ENCODE peak calls at places on chromosome 2, in seven cellular contexts. One of them, this sample, is unnamed. For H3K4me1, the result is how much of the 10 kb centered on the place peaks cover.

GRCh38 chr2:204849887-204850286 is 304.6 kb downstream of the PARD3B start:
- DNase-seq in Peyer's patch: no peak
- DNase-seq in HCT116: no peak
- DNase-seq in breast epithelium: no peak
- DNase-seq in tibial artery: no peak
- DNase-seq in transverse colon: no peak
- DNase-seq in astrocyte: no peak
- DNase-seq in this sample: no peak

GRCh38 chr2:85935746-85936208 is 47.0 kb upstream of the ST3GAL5 start:
- DNase-seq in transverse colon: no peak
- DNase-seq in Peyer's patch: no peak
- DNase-seq in HCT116: peak
- DNase-seq in astrocyte: peak
- DNase-seq in tibial artery: no peak
- DNase-seq in breast epithelium: peak
- DNase-seq in this sample: no peak

GRCh38 chr2:105919826-105920225 is 175.1 kb downstream of the NCK2 start:
- DNase-seq in astrocyte: peak
- DNase-seq in transverse colon: peak
- DNase-seq in breast epithelium: no peak
- DNase-seq in Peyer's patch: peak
- DNase-seq in HCT116: peak
- DNase-seq in tibial artery: no peak
- DNase-seq in this sample: no peak

GRCh38 chr2:25250331-25251031 is 82.1 kb upstream of the POMC start:
- DNase-seq in astrocyte: peak
- DNase-seq in HCT116: no peak
- DNase-seq in transverse colon: no peak
- DNase-seq in breast epithelium: no peak
- DNase-seq in tibial artery: no peak
- DNase-seq in Peyer's patch: no peak
- DNase-seq in this sample: no peak

GRCh38 chr2:113069676-113070605 is 2.2 kb downstream of the IL1F10 start:
- DNase-seq in astrocyte: no peak
- DNase-seq in HCT116: no peak
- DNase-seq in Peyer's patch: no peak
- DNase-seq in transverse colon: no peak
- DNase-seq in breast epithelium: no peak
- DNase-seq in tibial artery: no peak
- DNase-seq in this sample: no peak

GRCh38 chr2:55225481-55226020 is 6.5 kb downstream of the CLHC1 start:
- DNase-seq in HCT116: no peak
- DNase-seq in tibial artery: no peak
- DNase-seq in transverse colon: no peak
- DNase-seq in Peyer's patch: no peak
- DNase-seq in breast epithelium: no peak
- DNase-seq in astrocyte: no peak
- DNase-seq in this sample: no peak

GRCh38 chr2:44786045-44786817 is 155.3 kb upstream of the SIX3 start:
- DNase-seq in astrocyte: no peak
- DNase-seq in transverse colon: no peak
- DNase-seq in breast epithelium: no peak
- DNase-seq in Peyer's patch: no peak
- DNase-seq in tibial artery: no peak
- DNase-seq in HCT116: no peak
- DNase-seq in this sample: no peak

GRCh38 chr2:57798346-57798745 is 248.3 kb upstream of the VRK2 start:
- DNase-seq in astrocyte: no peak
- DNase-seq in HCT116: no peak
- DNase-seq in Peyer's patch: no peak
- DNase-seq in transverse colon: no peak
- DNase-seq in breast epithelium: no peak
- DNase-seq in tibial artery: no peak
- DNase-seq in this sample: no peak

GRCh38 chr2:228901531-228901930 is 369.6 kb downstream of the PID1 start:
- DNase-seq in HCT116: no peak
- DNase-seq in astrocyte: no peak
- DNase-seq in Peyer's patch: no peak
- DNase-seq in tibial artery: no peak
- DNase-seq in transverse colon: no peak
- DNase-seq in breast epithelium: no peak
- DNase-seq in this sample: no peak

GRCh38 chr2:180571559-180571958 is 408.8 kb upstream of the UBE2E3 start:
- DNase-seq in tibial artery: no peak
- DNase-seq in Peyer's patch: no peak
- DNase-seq in astrocyte: peak
- DNase-seq in HCT116: no peak
- DNase-seq in breast epithelium: no peak
- DNase-seq in transverse colon: no peak
- DNase-seq in this sample: no peak

GRCh38 chr2:59236723-59237122 is 995.6 kb upstream of the FANCL start:
- DNase-seq in Peyer's patch: no peak
- DNase-seq in tibial artery: no peak
- DNase-seq in breast epithelium: no peak
- DNase-seq in astrocyte: no peak
- DNase-seq in HCT116: no peak
- DNase-seq in transverse colon: no peak
- DNase-seq in this sample: no peak

GRCh38 chr2:37454851-37455762 is 110.7 kb downstream of the QPCT start:
- DNase-seq in astrocyte: peak
- DNase-seq in Peyer's patch: no peak
- DNase-seq in breast epithelium: no peak
- DNase-seq in HCT116: no peak
- DNase-seq in transverse colon: no peak
- DNase-seq in tibial artery: no peak
- DNase-seq in this sample: no peak

GRCh38 chr2:134799936-134800335 is 38.5 kb upstream of the ACMSD start:
- DNase-seq in astrocyte: no peak
- DNase-seq in transverse colon: no peak
- DNase-seq in tibial artery: no peak
- DNase-seq in Peyer's patch: no peak
- DNase-seq in breast epithelium: no peak
- DNase-seq in HCT116: no peak
- DNase-seq in this sample: no peak
- TF ChIP-seq CTCF in astrocyte: no peak
- TF ChIP-seq CTCF in transverse colon: no peak
- TF ChIP-seq CTCF in tibial artery: no peak
- TF ChIP-seq CTCF in Peyer's patch: no peak
- TF ChIP-seq CTCF in breast epithelium: no peak
- TF ChIP-seq CTCF in HCT116: no peak
- TF ChIP-seq CTCF in this sample: no peak

GRCh38 chr2:40404500-40404899 is 47.4 kb downstream of the SLC8A1 start:
- DNase-seq in tibial artery: no peak
- DNase-seq in astrocyte: no peak
- DNase-seq in breast epithelium: no peak
- DNase-seq in transverse colon: no peak
- DNase-seq in HCT116: no peak
- DNase-seq in Peyer's patch: no peak
- DNase-seq in this sample: no peak
- H3K4me1 ChIP-seq in tibial artery: under half
- H3K4me1 ChIP-seq in astrocyte: under half
- H3K4me1 ChIP-seq in breast epithelium: under half
- H3K4me1 ChIP-seq in transverse colon: under half
- H3K4me1 ChIP-seq in HCT116: under half
- H3K4me1 ChIP-seq in Peyer's patch: under half
- H3K4me1 ChIP-seq in this sample: under half

DNA sequence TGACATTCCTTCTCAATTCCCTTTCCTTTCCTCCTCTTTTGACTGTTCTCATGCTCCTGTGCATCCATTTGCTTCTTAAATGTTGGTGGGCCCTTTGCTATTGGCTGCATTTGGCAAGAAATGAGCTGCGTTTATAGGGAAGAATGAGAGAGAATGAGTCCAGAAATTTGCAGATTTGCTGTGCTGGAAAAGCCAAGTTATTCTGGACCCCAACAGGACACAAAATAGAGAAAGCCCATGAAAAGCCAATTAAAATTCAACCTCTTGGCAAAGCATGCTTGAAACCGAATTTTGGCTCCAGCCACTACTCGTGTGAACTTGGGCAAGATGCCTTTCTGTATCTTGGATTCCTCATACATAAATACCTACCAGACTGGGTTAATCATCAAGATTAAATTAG is 1.3 kb upstream of the SCLY start:
- DNase-seq in astrocyte: no peak
- DNase-seq in transverse colon: no peak
- DNase-seq in breast epithelium: no peak
- DNase-seq in tibial artery: no peak
- DNase-seq in HCT116: no peak
- DNase-seq in Peyer's patch: no peak
- DNase-seq in this sample: no peak
- H3K4me3 ChIP-seq in astrocyte: peak
- H3K4me3 ChIP-seq in transverse colon: peak
- H3K4me3 ChIP-seq in breast epithelium: peak
- H3K4me3 ChIP-seq in tibial artery: peak
- H3K4me3 ChIP-seq in HCT116: peak
- H3K4me3 ChIP-seq in Peyer's patch: no peak
- H3K4me3 ChIP-seq in this sample: no peak

DNA sequence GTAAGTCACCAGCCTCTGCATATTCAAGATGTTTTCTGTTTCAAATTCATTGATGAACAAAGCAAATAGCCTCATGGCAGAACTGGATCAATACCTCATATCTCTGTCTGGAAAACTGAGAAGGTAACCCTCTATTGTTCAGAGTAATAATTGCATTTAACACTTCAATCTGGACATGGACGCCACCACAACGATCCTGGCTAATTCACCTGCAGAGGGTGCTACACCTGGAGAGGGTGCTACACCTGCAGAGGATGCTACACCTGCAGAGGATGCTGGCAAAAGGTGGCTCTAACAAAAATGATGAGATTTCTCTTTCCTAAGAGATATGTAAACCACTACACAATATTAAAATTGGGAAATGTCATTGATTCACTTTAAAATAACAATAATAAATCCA is 183.1 kb upstream of the HNRNPA3 start:
- DNase-seq in HCT116: peak
- DNase-seq in tibial artery: no peak
- DNase-seq in Peyer's patch: no peak
- DNase-seq in transverse colon: no peak
- DNase-seq in breast epithelium: no peak
- DNase-seq in astrocyte: no peak
- DNase-seq in this sample: no peak
- TF ChIP-seq CTCF in HCT116: peak
- TF ChIP-seq CTCF in tibial artery: no peak
- TF ChIP-seq CTCF in Peyer's patch: peak
- TF ChIP-seq CTCF in transverse colon: peak
- TF ChIP-seq CTCF in breast epithelium: no peak
- TF ChIP-seq CTCF in astrocyte: no peak
- TF ChIP-seq CTCF in this sample: no peak

DNA sequence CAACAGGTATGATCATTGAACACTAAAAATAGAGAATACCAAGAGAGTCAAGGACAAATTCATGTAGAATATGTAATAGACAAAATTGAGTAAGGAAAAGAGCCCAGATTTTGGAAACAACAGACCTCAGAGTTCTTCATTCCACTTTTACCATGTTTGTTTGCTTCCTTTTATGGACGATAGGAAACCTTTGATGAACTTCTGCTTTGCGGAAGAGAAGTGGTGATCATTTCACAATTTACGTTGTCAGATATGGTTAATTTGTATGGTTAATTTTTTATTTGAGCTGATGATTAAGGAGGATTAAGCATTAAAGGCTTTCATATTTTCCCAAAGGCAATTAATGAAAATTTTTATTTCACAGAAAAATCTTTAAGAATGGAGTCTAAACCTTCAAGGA is 16.3 kb downstream of the MARCHF7 start:
- DNase-seq in breast epithelium: no peak
- DNase-seq in Peyer's patch: no peak
- DNase-seq in tibial artery: no peak
- DNase-seq in transverse colon: no peak
- DNase-seq in HCT116: no peak
- DNase-seq in astrocyte: no peak
- DNase-seq in this sample: no peak
- H3K4me1 ChIP-seq in breast epithelium: under half
- H3K4me1 ChIP-seq in Peyer's patch: under half
- H3K4me1 ChIP-seq in tibial artery: under half
- H3K4me1 ChIP-seq in transverse colon: under half
- H3K4me1 ChIP-seq in HCT116: under half
- H3K4me1 ChIP-seq in astrocyte: under half
- H3K4me1 ChIP-seq in this sample: under half

GRCh38 chr2:42390401-42390969 is 29.5 kb upstream of the COX7A2L start:
- DNase-seq in transverse colon: no peak
- DNase-seq in HCT116: no peak
- DNase-seq in astrocyte: no peak
- DNase-seq in Peyer's patch: no peak
- DNase-seq in breast epithelium: no peak
- DNase-seq in tibial artery: no peak
- DNase-seq in this sample: no peak
- H3K4me3 ChIP-seq in transverse colon: no peak
- H3K4me3 ChIP-seq in HCT116: no peak
- H3K4me3 ChIP-seq in astrocyte: no peak
- H3K4me3 ChIP-seq in Peyer's patch: no peak
- H3K4me3 ChIP-seq in breast epithelium: no peak
- H3K4me3 ChIP-seq in tibial artery: no peak
- H3K4me3 ChIP-seq in this sample: no peak

GRCh38 chr2:45993476-45993991 is 303.7 kb upstream of the EPAS1 start:
- DNase-seq in tibial artery: peak
- DNase-seq in breast epithelium: peak
- DNase-seq in Peyer's patch: peak
- DNase-seq in HCT116: peak
- DNase-seq in transverse colon: peak
- DNase-seq in astrocyte: peak
- DNase-seq in this sample: no peak
- TF ChIP-seq CTCF in tibial artery: peak
- TF ChIP-seq CTCF in breast epithelium: peak
- TF ChIP-seq CTCF in Peyer's patch: peak
- TF ChIP-seq CTCF in HCT116: peak
- TF ChIP-seq CTCF in transverse colon: peak
- TF ChIP-seq CTCF in astrocyte: peak
- TF ChIP-seq CTCF in this sample: peak

GRCh38 chr2:28363676-28364075 is 29.0 kb upstream of the FOSL2 start:
- DNase-seq in transverse colon: no peak
- DNase-seq in HCT116: no peak
- DNase-seq in Peyer's patch: no peak
- DNase-seq in tibial artery: no peak
- DNase-seq in breast epithelium: no peak
- DNase-seq in astrocyte: no peak
- DNase-seq in this sample: no peak
- H3K4me1 ChIP-seq in transverse colon: under half
- H3K4me1 ChIP-seq in HCT116: under half
- H3K4me1 ChIP-seq in Peyer's patch: under half
- H3K4me1 ChIP-seq in tibial artery: under half
- H3K4me1 ChIP-seq in breast epithelium: under half
- H3K4me1 ChIP-seq in astrocyte: under half
- H3K4me1 ChIP-seq in this sample: under half